ENCODE peak calls at places on chromosomes 4 and X, in four cellular contexts. V is K562, L is heart left ventricle, N is IMR-90. G is an unnamed sample.
A peak's percentile ranks its signal among the peaks of the same experiment; 100 is the strongest.

GRCh38 chr4:66564901-66565648 is 894.8 kb upstream of the EPHA5 start:
- DNase-seq in L (no peak), V (no peak), N (peak; percentile 73), G (peak; percentile 88)

GRCh38 chrX:8726031-8726652 is 5.8 kb downstream of the ANOS1 start:
- DNase-seq in V (no peak), L (no peak), N (no peak), G (no peak)

GRCh38 chr4:87209696-87210095 is 10.7 kb downstream of the KLHL8 start:
- DNase-seq in L (peak; percentile 27), V (no peak), N (no peak), G (no peak)

GRCh38 chr4:148573284-148573683 is 131.1 kb upstream of the NR3C2 start:
- DNase-seq in N (no peak), L (no peak), V (no peak), G (no peak)

GRCh38 chrX:989959-990510 is 222.4 kb downstream of the CRLF2 start:
- DNase-seq in L (peak; percentile 73), N (peak; percentile 56), V (peak; percentile 49), G (peak; percentile 95)

GRCh38 chrX:55919367-55920221 is 202.0 kb downstream of the RRAGB start:
- DNase-seq in V (no peak), N (no peak), L (no peak), G (no peak)

GRCh38 chrX:73615022-73615421 is 52.0 kb downstream of the CHIC1 start:
- DNase-seq in V (no peak), L (no peak), N (no peak), G (no peak)

GRCh38 chr4:4204401-4204745 is 22.4 kb downstream of the OTOP1 start:
- DNase-seq in L (no peak), V (no peak), N (no peak), G (no peak)

GRCh38 chr4:55611358-55612059 is 19.5 kb upstream of the PDCL2 start:
- DNase-seq in V (no peak), L (no peak), N (no peak), G (no peak)

GRCh38 chrX:22081475-22082092 is 49.5 kb downstream of the PHEX start:
- DNase-seq in L (peak; percentile 25), N (peak; percentile 63), V (peak; percentile 41), G (peak; percentile 40)

GRCh38 chr4:53895137-53895536 is 169.3 kb downstream of the CHIC2 start:
- DNase-seq in V (no peak), N (no peak), L (no peak), G (no peak)

GRCh38 chrX:73963682-73964081 is 340.3 kb upstream of the ZCCHC13 start:
- DNase-seq in L (peak; percentile 23), N (no peak), V (no peak), G (no peak)

GRCh38 chr4:59655996-59656395 is 1544.1 kb upstream of the ADGRL3 start:
- DNase-seq in L (no peak), N (no peak), V (no peak), G (no peak)

GRCh38 chr4:141977433-141977832 is 341.1 kb downstream of the IL15 start:
- DNase-seq in V (no peak), N (no peak), L (no peak), G (no peak)

GRCh38 chrX:72258174-72258573 is 18.9 kb downstream of the RPS4X start:
- DNase-seq in V (peak; percentile 24), N (peak; percentile 84), L (no peak), G (peak; percentile 77)

GRCh38 chr4:2290488-2290887 is 28.6 kb upstream of the MXD4 start:
- DNase-seq in L (no peak), N (no peak), V (no peak), G (no peak)

GRCh38 chrX:1472975-1473374 is 20.3 kb upstream of the ASMTL start:
- DNase-seq in V (no peak), N (no peak), L (no peak), G (no peak)

GRCh38 chr4:142158980-142159379 is 522.6 kb downstream of the IL15 start:
- DNase-seq in N (no peak), L (no peak), V (no peak), G (no peak)

GRCh38 chr4:115360441-115360840 is 247.0 kb upstream of the NDST4 start:
- DNase-seq in L (no peak), V (no peak), N (no peak), G (no peak)

GRCh38 chrX:48958635-48959094 is 1.3 kb upstream of the OTUD5 start:
- DNase-seq in V (no peak), L (no peak), N (peak; percentile 66), G (peak; percentile 65)

GRCh38 chr4:10033191-10033881 is 12.0 kb upstream of the SLC2A9 start:
- DNase-seq in N (peak; percentile 71), V (peak; percentile 33), L (peak; percentile 72), G (peak; percentile 87)

GRCh38 chr4:40525811-40526598 is 103.7 kb downstream of the RBM47 start:
- DNase-seq in V (peak; percentile 45), L (peak; percentile 17), N (peak; percentile 88), G (peak; percentile 57)

GRCh38 chrX:112863850-112864249 is 23.2 kb upstream of the AMOT start:
- DNase-seq in V (no peak), N (no peak), L (no peak), G (no peak)

GRCh38 chrX:112868586-112868985 is 28.0 kb upstream of the AMOT start:
- DNase-seq in N (no peak), V (no peak), L (no peak), G (no peak)

GRCh38 chrX:112865464-112866025 is 24.9 kb upstream of the AMOT start:
- DNase-seq in N (no peak), V (no peak), L (no peak), G (no peak)

GRCh38 chrX:112867570-112867969 is 26.9 kb upstream of the AMOT start:
- DNase-seq in N (no peak), L (no peak), V (no peak), G (no peak)

DNA sequence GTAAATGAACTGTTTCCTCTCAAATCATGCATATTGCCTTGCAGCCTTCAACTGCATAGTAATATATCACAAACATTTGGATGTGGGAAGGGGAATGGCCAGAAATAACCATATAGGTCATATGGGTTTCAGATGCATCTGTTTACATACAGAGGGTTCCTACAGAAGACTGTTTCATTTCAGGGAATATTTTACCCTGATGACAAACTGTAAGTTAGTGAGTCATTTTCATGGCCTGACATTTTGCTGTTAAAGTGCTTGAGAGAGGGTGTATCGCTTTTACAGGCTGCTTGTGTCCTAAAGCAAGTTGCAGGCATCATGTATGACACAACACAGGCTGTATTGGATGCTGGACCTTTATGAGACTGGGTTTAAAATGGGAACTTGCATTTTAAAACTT is 25.5 kb upstream of the AMOT start:
- DNase-seq in V (no peak), N (peak; percentile 52), L (no peak), G (no peak)
- H3K4me3 ChIP-seq in V (no peak overlapping the region), N (no peak overlapping the region), L (no peak overlapping the region), G (no peak overlapping the region)

GRCh38 chrX:134626434-134626833 is 31.8 kb downstream of the PLAC1 start:
- DNase-seq in V (no peak), L (no peak), N (no peak), G (no peak)
- TF ChIP-seq CTCF in V (no peak), L (no peak), N (no peak), G (no peak)

GRCh38 chrX:95911062-95911461 is 773.6 kb upstream of the DIAPH2 start:
- DNase-seq in L (no peak), V (no peak), N (no peak), G (no peak)

GRCh38 chrX:95903490-95903889 is 781.2 kb upstream of the DIAPH2 start:
- DNase-seq in N (no peak), V (no peak), L (no peak), G (peak; percentile 2)

DNA sequence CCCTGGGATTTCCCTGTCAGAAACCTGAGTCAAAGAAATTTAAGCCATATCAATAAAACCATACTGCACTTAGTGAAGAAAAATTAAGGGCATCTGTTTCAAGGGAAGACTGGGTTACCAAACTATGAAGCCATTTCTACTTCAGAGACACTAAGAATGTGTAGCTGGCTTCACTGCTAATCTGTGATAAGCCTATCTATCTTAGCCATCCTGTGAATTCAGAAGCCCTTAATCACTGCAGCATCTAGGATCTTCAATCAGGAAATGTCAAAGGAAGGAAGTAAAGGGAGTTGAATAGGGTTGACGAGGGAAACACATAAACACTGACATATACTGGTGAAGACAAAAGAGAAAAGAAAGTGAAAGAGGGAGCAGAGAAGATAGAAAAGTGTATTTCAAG is 777.6 kb upstream of the DIAPH2 start:
- DNase-seq in L (no peak), N (no peak), V (no peak), G (no peak)
- H3K27me3 ChIP-seq in L (peaks cover 6% of the 10 kb centered on the region), N (no peaks in the 10 kb centered on the region), V (no peaks in the 10 kb centered on the region), G (no peaks in the 10 kb centered on the region)

DNA sequence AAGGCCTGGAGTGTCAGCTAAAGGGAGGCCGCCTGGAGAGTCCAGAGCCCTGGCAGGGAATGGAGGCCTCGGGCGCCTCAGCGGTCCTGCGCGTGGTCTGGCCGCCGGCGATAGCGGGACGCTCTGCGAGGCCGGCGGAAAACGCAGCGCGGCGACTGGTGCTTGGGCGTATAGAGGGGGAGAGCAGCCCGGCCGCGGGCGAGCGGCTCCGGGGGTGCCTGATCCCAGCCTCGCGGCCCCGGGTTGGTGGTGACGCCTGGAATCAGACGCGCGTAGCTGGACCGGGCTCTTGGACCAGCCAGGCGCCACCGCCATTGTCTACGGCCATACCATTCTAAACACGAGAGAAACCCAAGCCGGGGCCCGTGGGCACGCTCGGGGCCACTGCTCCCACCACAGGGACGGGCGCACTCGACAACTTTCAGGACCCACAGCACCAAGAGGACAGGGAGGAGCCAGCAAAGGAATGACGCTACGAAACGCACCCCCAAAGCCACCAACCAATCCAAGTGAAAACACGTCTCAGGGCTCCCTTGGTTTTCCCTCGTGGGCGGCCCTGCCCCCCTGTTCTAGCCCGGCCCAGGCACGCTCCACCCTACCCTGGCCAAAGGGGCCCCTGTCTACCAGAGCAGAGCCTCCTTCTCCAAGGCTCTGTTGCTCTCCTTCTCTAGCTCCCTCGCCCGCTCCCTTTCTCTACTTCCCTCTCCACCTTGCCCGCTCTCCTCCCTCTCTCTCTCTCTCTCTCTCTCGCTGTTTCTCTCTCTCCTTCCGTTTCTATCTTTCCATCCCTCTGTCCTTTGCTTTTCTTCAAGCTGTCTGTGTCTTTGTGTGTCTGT is 7.8 kb downstream of the FRG2 start:
- DNase-seq in L (no peak), N (no peak), V (no peak), G (no peak)
- H3K4me3 ChIP-seq in L (no peak overlapping the region), N (no peak overlapping the region), V (no peak overlapping the region), G (no peak overlapping the region)

DNA sequence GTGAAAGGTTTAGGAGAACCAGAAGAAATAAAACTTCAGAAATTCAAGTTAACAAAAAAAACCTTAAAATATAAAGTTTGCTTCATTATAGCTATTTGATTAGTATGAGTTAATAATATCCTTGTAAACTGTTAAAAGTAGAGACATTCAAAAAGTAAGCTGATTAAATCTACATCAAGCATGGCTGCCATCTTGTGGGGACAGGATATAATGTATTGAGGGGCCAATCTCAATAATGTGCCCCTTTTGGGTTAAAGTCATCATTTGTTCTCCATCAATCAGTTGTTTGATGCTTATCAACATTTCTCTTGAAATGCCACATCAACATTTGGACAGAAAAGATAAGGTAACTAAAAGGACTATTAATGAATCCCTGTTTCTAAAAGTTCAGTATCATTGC is 4.6 kb upstream of the GRID2 start:
- DNase-seq in L (no peak), V (no peak), N (peak; percentile 21), G (no peak)
- TF ChIP-seq CTCF in L (no peak), V (no peak), N (peak; percentile 49), G (peak; percentile 40)

G was measured in brain microvascular endothelial cell.